ENCODE peak calls at places on chromosomes 6 and 20, in ten cellular contexts. One of them, this sample, is unnamed.

GRCh38 chr6:26450240-26450639 is 7.5 kb upstream of the BTN2A1 start:
- DNase-seq in small intestine: no peak
- DNase-seq in ureter: no peak
- DNase-seq in heart left ventricle: no peak
- DNase-seq in kidney tubule cell: no peak
- DNase-seq in mucosa of descending colon: no peak
- DNase-seq in nucleus accumbens: no peak
- DNase-seq in islet precursor cell: no peak
- DNase-seq in LHCN-M2: no peak
- DNase-seq in SK-N-DZ: no peak
- DNase-seq in this sample: no peak

GRCh38 chr20:237479-237878 is 10.4 kb downstream of the DEFB129 start:
- DNase-seq in small intestine: no peak
- DNase-seq in ureter: no peak
- DNase-seq in heart left ventricle: no peak
- DNase-seq in kidney tubule cell: no peak
- DNase-seq in mucosa of descending colon: no peak
- DNase-seq in nucleus accumbens: peak
- DNase-seq in islet precursor cell: no peak
- DNase-seq in LHCN-M2: no peak
- DNase-seq in SK-N-DZ: no peak
- DNase-seq in this sample: no peak

GRCh38 chr20:11901127-11901526 is 16.6 kb upstream of the BTBD3 start:
- DNase-seq in small intestine: no peak
- DNase-seq in ureter: no peak
- DNase-seq in heart left ventricle: no peak
- DNase-seq in kidney tubule cell: peak
- DNase-seq in mucosa of descending colon: no peak
- DNase-seq in nucleus accumbens: no peak
- DNase-seq in islet precursor cell: peak
- DNase-seq in LHCN-M2: peak
- DNase-seq in SK-N-DZ: no peak
- DNase-seq in this sample: peak

GRCh38 chr6:4309540-4309939 is 174.2 kb upstream of the ECI2 start:
- DNase-seq in small intestine: no peak
- DNase-seq in ureter: no peak
- DNase-seq in heart left ventricle: no peak
- DNase-seq in kidney tubule cell: no peak
- DNase-seq in mucosa of descending colon: no peak
- DNase-seq in nucleus accumbens: no peak
- DNase-seq in islet precursor cell: no peak
- DNase-seq in LHCN-M2: no peak
- DNase-seq in SK-N-DZ: no peak
- DNase-seq in this sample: no peak

GRCh38 chr6:8825726-8826125 is 390.4 kb upstream of the SLC35B3 start:
- DNase-seq in small intestine: no peak
- DNase-seq in ureter: no peak
- DNase-seq in heart left ventricle: no peak
- DNase-seq in kidney tubule cell: no peak
- DNase-seq in mucosa of descending colon: no peak
- DNase-seq in nucleus accumbens: no peak
- DNase-seq in islet precursor cell: no peak
- DNase-seq in LHCN-M2: no peak
- DNase-seq in SK-N-DZ: no peak
- DNase-seq in this sample: no peak

GRCh38 chr6:158413814-158414563 is 101.7 kb downstream of the TULP4 start:
- DNase-seq in small intestine: no peak
- DNase-seq in ureter: no peak
- DNase-seq in heart left ventricle: no peak
- DNase-seq in kidney tubule cell: no peak
- DNase-seq in mucosa of descending colon: no peak
- DNase-seq in nucleus accumbens: no peak
- DNase-seq in islet precursor cell: no peak
- DNase-seq in LHCN-M2: no peak
- DNase-seq in SK-N-DZ: no peak
- DNase-seq in this sample: no peak

GRCh38 chr6:3610896-3611295 is 140.6 kb downstream of the PXDC1 start:
- DNase-seq in small intestine: no peak
- DNase-seq in ureter: peak
- DNase-seq in heart left ventricle: no peak
- DNase-seq in kidney tubule cell: no peak
- DNase-seq in mucosa of descending colon: no peak
- DNase-seq in nucleus accumbens: no peak
- DNase-seq in islet precursor cell: no peak
- DNase-seq in LHCN-M2: no peak
- DNase-seq in SK-N-DZ: no peak
- DNase-seq in this sample: no peak

GRCh38 chr20:58854638-58855471 is 2.3 kb downstream of the GNAS start:
- DNase-seq in small intestine: no peak
- DNase-seq in ureter: no peak
- DNase-seq in heart left ventricle: no peak
- DNase-seq in kidney tubule cell: no peak
- DNase-seq in mucosa of descending colon: no peak
- DNase-seq in nucleus accumbens: no peak
- DNase-seq in islet precursor cell: peak
- DNase-seq in LHCN-M2: no peak
- DNase-seq in SK-N-DZ: no peak
- DNase-seq in this sample: no peak

GRCh38 chr20:35575958-35576357 is 34.1 kb downstream of the ERGIC3 start:
- DNase-seq in small intestine: peak
- DNase-seq in ureter: peak
- DNase-seq in heart left ventricle: no peak
- DNase-seq in kidney tubule cell: no peak
- DNase-seq in mucosa of descending colon: peak
- DNase-seq in nucleus accumbens: no peak
- DNase-seq in islet precursor cell: no peak
- DNase-seq in LHCN-M2: no peak
- DNase-seq in SK-N-DZ: no peak
- DNase-seq in this sample: peak

GRCh38 chr6:96721227-96721626 is 116.0 kb downstream of the GPR63 start:
- DNase-seq in small intestine: no peak
- DNase-seq in ureter: no peak
- DNase-seq in heart left ventricle: no peak
- DNase-seq in kidney tubule cell: no peak
- DNase-seq in mucosa of descending colon: no peak
- DNase-seq in nucleus accumbens: no peak
- DNase-seq in islet precursor cell: no peak
- DNase-seq in LHCN-M2: peak
- DNase-seq in SK-N-DZ: no peak
- DNase-seq in this sample: no peak

GRCh38 chr6:43962458-43962857 is 164.8 kb downstream of the MRPL14 start:
- DNase-seq in small intestine: no peak
- DNase-seq in ureter: no peak
- DNase-seq in heart left ventricle: no peak
- DNase-seq in kidney tubule cell: peak
- DNase-seq in mucosa of descending colon: no peak
- DNase-seq in nucleus accumbens: no peak
- DNase-seq in islet precursor cell: no peak
- DNase-seq in LHCN-M2: peak
- DNase-seq in SK-N-DZ: no peak
- DNase-seq in this sample: no peak

GRCh38 chr20:34829191-34829590 is 3.7 kb upstream of the NCOA6 start:
- DNase-seq in small intestine: no peak
- DNase-seq in ureter: no peak
- DNase-seq in heart left ventricle: no peak
- DNase-seq in kidney tubule cell: no peak
- DNase-seq in mucosa of descending colon: no peak
- DNase-seq in nucleus accumbens: no peak
- DNase-seq in islet precursor cell: no peak
- DNase-seq in LHCN-M2: no peak
- DNase-seq in SK-N-DZ: no peak
- DNase-seq in this sample: no peak